ENCODE peak calls at places on chromosomes 7 and 10, in five cellular contexts. W, P, Y, S and O are unnamed samples.
A peak's percentile ranks its signal among the peaks of the same experiment; 100 is the strongest.

GRCh38 chr7:129574487-129574886 is 37.0 kb upstream of the NRF1 start:
- DNase-seq in W (no peak), P (no peak), Y (no peak), S (no peak), O (peak; percentile 92)

GRCh38 chr10:35561670-35562069 is 43.5 kb upstream of the GJD4 start:
- DNase-seq in W (no peak), P (no peak), Y (no peak), S (no peak), O (no peak)

GRCh38 chr10:101816375-101816773 is 1.9 kb downstream of the OGA start:
- DNase-seq in W (no peak), P (no peak), Y (no peak), S (no peak), O (no peak)

GRCh38 chr10:107653832-107654287 is 489.4 kb upstream of the SORCS1 start:
- DNase-seq in W (peak; percentile 59), P (no peak), Y (no peak), S (no peak), O (peak; percentile 63)

GRCh38 chr7:15315678-15316077 is 246.1 kb downstream of the AGMO start:
- DNase-seq in W (no peak), P (no peak), Y (no peak), S (no peak), O (no peak)

GRCh38 chr7:130962109-130962508 is 228.1 kb upstream of the KLF14 start:
- DNase-seq in W (no peak), P (no peak), Y (no peak), S (no peak), O (no peak)

GRCh38 chr10:18918545-18918944 is 130.1 kb upstream of the MALRD1 start:
- DNase-seq in W (no peak), P (no peak), Y (no peak), S (no peak), O (peak; percentile 19)

GRCh38 chr7:157503229-157503628 is 166.4 kb downstream of the DNAJB6 start:
- DNase-seq in W (no peak), P (no peak), Y (no peak), S (no peak), O (no peak)

GRCh38 chr10:35912615-35913170 is 270.6 kb upstream of the FZD8 start:
- DNase-seq in W (no peak), P (no peak), Y (no peak), S (no peak), O (peak; percentile 70)

GRCh38 chr7:115340828-115341227 is 418.9 kb downstream of the MDFIC start:
- DNase-seq in W (no peak), P (no peak), Y (peak; percentile 18), S (no peak), O (peak; percentile 49)

GRCh38 chr10:20058135-20058534 is 241.9 kb downstream of the PLXDC2 start:
- DNase-seq in W (no peak), P (no peak), Y (no peak), S (no peak), O (no peak)

GRCh38 chr10:79493806-79494205 is 18.5 kb upstream of the EIF5AL1 start:
- DNase-seq in W (no peak), P (no peak), Y (no peak), S (no peak), O (no peak)

GRCh38 chr7:127948312-127948711 is 82.9 kb downstream of the LRRC4 start:
- DNase-seq in W (no peak), P (no peak), Y (no peak), S (no peak), O (no peak)

GRCh38 chr10:129960493-129961273 is 3.4 kb downstream of the EBF3 start:
- DNase-seq in W (no peak), P (no peak), Y (no peak), S (no peak), O (no peak)

GRCh38 chr7:106050743-106051110 is 61.4 kb downstream of the SYPL1 start:
- DNase-seq in W (no peak), P (no peak), Y (no peak), S (no peak), O (peak; percentile 39)

GRCh38 chr10:123835575-123835974 is 56.0 kb downstream of the CPXM2 start:
- DNase-seq in W (no peak), P (no peak), Y (no peak), S (no peak), O (no peak)

GRCh38 chr7:139799586-139799985 is 21.8 kb upstream of the HIPK2 start:
- DNase-seq in W (peak; percentile 97), P (no peak), Y (no peak), S (no peak), O (peak; percentile 60)

GRCh38 chr10:62373995-62374861 is at the start of gene ZNF365:
- DNase-seq in W (peak; percentile 11), P (peak; percentile 64), Y (no peak), S (no peak), O (peak; percentile 67)

GRCh38 chr7:94655562-94655883 is 410 bp downstream of the SGCE start:
- DNase-seq in W (no peak), P (peak; percentile 56), Y (no peak), S (peak; percentile 37), O (no peak)

GRCh38 chr10:29849434-29849833 is 210.0 kb downstream of the JCAD start:
- DNase-seq in W (peak; percentile 97), P (no peak), Y (no peak), S (no peak), O (peak; percentile 98)

GRCh38 chr10:44004913-44005787 is 356.5 kb upstream of the ZNF32 start:
- DNase-seq in W (peak; percentile 16), P (no peak), Y (no peak), S (no peak), O (peak; percentile 93)

GRCh38 chr7:95684037-95684436 is 87.7 kb upstream of the PDK4 start:
- DNase-seq in W (peak; percentile 27), P (no peak), Y (peak; percentile 45), S (no peak), O (peak; percentile 60)

GRCh38 chr7:2862831-2863361 is 18.8 kb upstream of the GNA12 start:
- DNase-seq in W (peak; percentile 69), P (no peak), Y (no peak), S (no peak), O (peak; percentile 73)

GRCh38 chr7:10521306-10521705 is 452.4 kb upstream of the PHF14 start:
- DNase-seq in W (no peak), P (no peak), Y (no peak), S (no peak), O (no peak)

GRCh38 chr7:37230221-37230620 is 218.4 kb downstream of the ELMO1 start:
- DNase-seq in W (no peak), P (no peak), Y (no peak), S (no peak), O (no peak)

GRCh38 chr10:72832701-72833100 is 60.8 kb upstream of the OIT3 start:
- DNase-seq in W (no peak), P (no peak), Y (no peak), S (no peak), O (no peak)

GRCh38 chr7:90402785-90403173 is 482 bp upstream of the CLDN12 start:
- DNase-seq in W (no peak), P (no peak), Y (no peak), S (no peak), O (no peak)

GRCh38 chr10:114987995-114988394 is 50.0 kb downstream of the TRUB1 start:
- DNase-seq in W (no peak), P (no peak), Y (no peak), S (no peak), O (no peak)

GRCh38 chr7:24786941-24787340 is 29.7 kb upstream of the GSDME start:
- DNase-seq in W (peak; percentile 93), P (no peak), Y (peak; percentile 73), S (peak; percentile 76), O (peak; percentile 100)

GRCh38 chr10:119198438-119198837 is 8.9 kb upstream of the GRK5 start:
- DNase-seq in W (peak; percentile 91), P (peak; percentile 51), Y (no peak), S (no peak), O (no peak)

GRCh38 chr10:60901561-60902235 is 42.3 kb downstream of the RHOBTB1 start:
- DNase-seq in W (no peak), P (no peak), Y (no peak), S (no peak), O (no peak)

GRCh38 chr7:17680943-17681351 is 259.3 kb downstream of the SNX13 start:
- DNase-seq in W (peak; percentile 15), P (no peak), Y (peak; percentile 52), S (no peak), O (peak; percentile 49)

GRCh38 chr10:69417542-69417941 is 824 bp upstream of the TACR2 start:
- DNase-seq in W (no peak), P (no peak), Y (no peak), S (no peak), O (no peak)

GRCh38 chr7:36129048-36129534 is 24.0 kb upstream of the EEPD1 start:
- DNase-seq in W (no peak), P (no peak), Y (peak; percentile 82), S (no peak), O (peak; percentile 39)

GRCh38 chr7:152354061-152354460 is 81.7 kb downstream of the KMT2C start:
- DNase-seq in W (no peak), P (no peak), Y (no peak), S (no peak), O (no peak)

GRCh38 chr10:43818687-43819086 is 170.0 kb upstream of the ZNF32 start:
- DNase-seq in W (no peak), P (no peak), Y (no peak), S (no peak), O (no peak)

GRCh38 chr10:91582063-91582673 is 50.7 kb downstream of the PPP1R3C start:
- DNase-seq in W (no peak), P (no peak), Y (no peak), S (no peak), O (no peak)